ENCODE peak calls at places on chromosomes 5 and 9, in nine cellular contexts. N is GM12878, U is substantia nigra, H is MM.1S, J is endothelial cell of umbilical vein, F is vagina, V is tibial nerve, I is H9, M is fibroblast of lung. O is an unnamed sample.

GRCh38 chr5:167952278-167952990 is 339.0 kb upstream of the WWC1 start:
- DNase-seq in N (no peak), U (no peak), H (no peak), J (no peak), F (no peak), V (no peak), I (peak; percentile 47), M (no peak), O (no peak)

GRCh38 chr9:114869845-114870244 is 60.5 kb downstream of the TNFSF8 start:
- DNase-seq in N (no peak), U (no peak), H (peak; percentile 40), J (no peak), F (no peak), V (no peak), I (peak; percentile 80), M (no peak), O (no peak)

GRCh38 chr9:21031818-21032203 is 371 bp upstream of the HACD4 start:
- DNase-seq in N (no peak), U (no peak), H (no peak), J (no peak), F (no peak), V (no peak), I (no peak), M (no peak), O (no peak)

GRCh38 chr5:121737120-121737519 is 114.6 kb upstream of the FTMT start:
- DNase-seq in N (no peak), U (no peak), H (no peak), J (no peak), F (no peak), V (no peak), I (no peak), M (peak; percentile 12), O (no peak)

GRCh38 chr5:34892414-34892813 is 22.9 kb downstream of the RAD1 start:
- DNase-seq in N (no peak), U (no peak), H (no peak), J (no peak), F (no peak), V (no peak), I (no peak), M (no peak), O (no peak)

GRCh38 chr9:106784076-106784475 is 78.9 kb upstream of the ZNF462 start:
- DNase-seq in N (no peak), U (no peak), H (no peak), J (no peak), F (no peak), V (no peak), I (no peak), M (no peak), O (no peak)

GRCh38 chr9:133148351-133149129 is 15.2 kb downstream of the GBGT1 start:
- DNase-seq in N (no peak), U (no peak), H (peak; percentile 40), J (peak; percentile 47), F (no peak), V (no peak), I (no peak), M (peak; percentile 20), O (no peak)

GRCh38 chr9:126756876-126757415 is 47.9 kb upstream of the ZBTB43 start:
- DNase-seq in N (no peak), U (no peak), H (no peak), J (no peak), F (no peak), V (no peak), I (no peak), M (no peak), O (no peak)

GRCh38 chr5:140338918-140339317 is 7.5 kb downstream of the HBEGF start:
- DNase-seq in N (no peak), U (no peak), H (no peak), J (no peak), F (no peak), V (no peak), I (no peak), M (no peak), O (no peak)

GRCh38 chr5:7869474-7870136 is 657 bp downstream of the MTRR start:
- DNase-seq in N (no peak), U (no peak), H (peak; percentile 74), J (peak; percentile 30), F (no peak), V (no peak), I (no peak), M (no peak), O (no peak)

GRCh38 chr5:8517461-8517860 is 648.5 kb downstream of the MTRR start:
- DNase-seq in N (no peak), U (no peak), H (no peak), J (no peak), F (no peak), V (no peak), I (no peak), M (peak; percentile 8), O (no peak)

GRCh38 chr9:68720656-68721313 is 15.7 kb downstream of the PIP5K1B start:
- DNase-seq in N (no peak), U (no peak), H (no peak), J (no peak), F (no peak), V (no peak), I (no peak), M (no peak), O (no peak)

GRCh38 chr5:150960791-150961396 is 56.1 kb upstream of the ZNF300 start:
- DNase-seq in N (no peak), U (no peak), H (no peak), J (no peak), F (no peak), V (no peak), I (no peak), M (no peak), O (no peak)

GRCh38 chr9:103990311-103990710 is 103.8 kb upstream of the SMC2 start:
- DNase-seq in N (no peak), U (no peak), H (no peak), J (no peak), F (no peak), V (no peak), I (no peak), M (no peak), O (no peak)

GRCh38 chr9:97981828-97982164 is 1.3 kb upstream of the ANP32B start:
- DNase-seq in N (no peak), U (no peak), H (no peak), J (no peak), F (no peak), V (no peak), I (no peak), M (peak; percentile 9), O (no peak)

DNA sequence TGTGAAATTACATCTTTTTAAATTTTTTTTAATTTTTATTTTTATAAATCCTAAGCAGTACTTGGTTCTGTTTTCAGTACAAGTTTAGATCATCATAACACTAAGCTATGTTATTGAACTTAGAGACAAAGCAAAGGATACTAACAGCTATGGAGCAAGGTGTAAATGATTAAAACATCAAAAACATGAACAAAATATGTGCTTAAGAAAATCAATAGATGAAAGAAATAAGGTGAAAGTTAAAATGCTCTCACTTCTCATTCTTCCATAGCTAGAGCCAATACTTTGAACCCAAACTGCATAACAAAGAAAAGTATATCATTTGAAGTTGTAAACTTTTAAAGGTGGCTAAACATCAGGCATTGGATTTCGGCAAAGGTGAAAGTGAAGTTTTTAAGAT is 292.3 kb upstream of the PUM3 start:
- DNase-seq in N (no peak), U (no peak), H (no peak), J (no peak), F (no peak), V (no peak), I (no peak), M (no peak), O (no peak)
- H3K27ac ChIP-seq in N (no peak overlapping the region), U (no peak overlapping the region), H (no peak overlapping the region), J (no peak overlapping the region), F (no peak overlapping the region), V (no peak overlapping the region), I (no peak overlapping the region), M (no peak overlapping the region), O (no peak overlapping the region)

GRCh38 chr9:77911928-77912327 is 119.7 kb downstream of the GNAQ start:
- DNase-seq in N (no peak), U (no peak), H (no peak), J (no peak), F (no peak), V (no peak), I (no peak), M (no peak), O (no peak)

GRCh38 chr9:77912895-77913693 is 118.5 kb downstream of the GNAQ start:
- DNase-seq in N (no peak), U (no peak), H (no peak), J (no peak), F (no peak), V (no peak), I (no peak), M (no peak), O (no peak)

GRCh38 chr9:77917800-77918199 is 113.8 kb downstream of the GNAQ start:
- DNase-seq in N (no peak), U (no peak), H (no peak), J (no peak), F (no peak), V (no peak), I (no peak), M (no peak), O (no peak)

GRCh38 chr9:77916410-77916819 is 115.2 kb downstream of the GNAQ start:
- DNase-seq in N (peak; percentile 24), U (no peak), H (peak; percentile 93), J (peak; percentile 67), F (no peak), V (no peak), I (no peak), M (no peak), O (no peak)

DNA sequence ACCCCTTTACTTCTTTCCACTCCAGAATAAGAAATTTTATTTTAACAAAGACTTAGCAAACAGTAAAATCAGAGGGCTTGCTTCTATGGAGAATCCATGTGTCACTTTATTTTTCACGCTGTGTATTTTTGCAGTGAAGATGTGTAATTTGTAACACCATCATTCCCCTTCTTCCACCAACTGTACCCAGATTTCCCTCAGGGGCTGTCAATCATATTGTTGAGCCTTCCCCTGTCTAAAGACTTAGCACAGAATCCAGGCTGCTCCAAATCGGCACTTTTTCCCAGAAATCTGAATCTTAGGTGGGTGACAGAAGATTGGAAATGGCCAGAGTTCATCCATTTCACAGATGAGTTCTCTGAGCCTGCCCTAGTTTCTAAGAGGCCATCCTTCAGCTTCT is 115.9 kb downstream of the GNAQ start:
- DNase-seq in N (no peak), U (no peak), H (no peak), J (no peak), F (no peak), V (no peak), I (no peak), M (no peak), O (no peak)
- H3K27ac ChIP-seq in N (no peak overlapping the region), U (no peak overlapping the region), H (peak overlapping the region; percentile 83), J (no peak overlapping the region), F (no peak overlapping the region), V (no peak overlapping the region), I (no peak overlapping the region), M (no peak overlapping the region), O (no peak overlapping the region)

GRCh38 chr9:14723301-14723700 is 768 bp upstream of the CER1 start:
- DNase-seq in N (no peak), U (no peak), H (no peak), J (no peak), F (no peak), V (no peak), I (no peak), M (no peak), O (no peak)
- H3K27ac ChIP-seq in N (no peak overlapping the region), U (no peak overlapping the region), H (no peak overlapping the region), J (no peak overlapping the region), F (no peak overlapping the region), V (no peak overlapping the region), I (no peak overlapping the region), M (no peak overlapping the region), O (no peak overlapping the region)

DNA sequence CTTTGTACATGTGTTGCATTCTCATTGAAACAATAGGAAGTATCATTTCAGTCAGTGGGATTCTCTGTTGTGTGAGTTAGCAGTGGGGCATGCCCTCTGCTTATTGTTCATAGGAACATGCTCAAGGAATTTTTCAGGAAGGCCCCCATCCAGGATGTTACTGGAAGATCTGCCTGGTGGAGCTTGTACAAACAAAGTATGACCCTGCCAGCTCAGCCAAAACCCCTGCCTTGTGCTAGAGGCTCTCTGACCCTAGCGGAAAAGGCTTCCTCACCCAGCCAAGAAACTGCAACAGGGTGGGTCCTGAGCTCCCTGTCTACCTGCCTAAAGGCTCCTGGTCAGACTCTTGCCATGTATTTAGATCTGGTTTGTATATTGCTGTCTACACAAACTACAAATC is 43.2 kb downstream of the MRRF start:
- DNase-seq in N (no peak), U (no peak), H (no peak), J (peak; percentile 92), F (no peak), V (no peak), I (no peak), M (no peak), O (no peak)
- H3K27ac ChIP-seq in N (no peak overlapping the region), U (no peak overlapping the region), H (no peak overlapping the region), J (peak overlapping the region; percentile 84), F (no peak overlapping the region), V (no peak overlapping the region), I (no peak overlapping the region), M (no peak overlapping the region), O (no peak overlapping the region)